ENCODE peak calls at places on chromosomes 11 and 22, in six cellular contexts. One of them, this sample, is unnamed.

GRCh38 chr11:9313648-9314290 is 624 bp downstream of the TMEM41B start:
- DNase-seq in heart right ventricle: no peak
- DNase-seq in lower lobe of right lung: no peak
- DNase-seq in GM12878: no peak
- DNase-seq in fibroblast of pulmonary artery: peak; percentile 11
- DNase-seq in kidney: no peak
- DNase-seq in this sample: peak; percentile 9

GRCh38 chr11:1682225-1682901 is 14.6 kb upstream of the KRTAP5-6 start:
- DNase-seq in heart right ventricle: no peak
- DNase-seq in lower lobe of right lung: peak; percentile 6
- DNase-seq in GM12878: no peak
- DNase-seq in fibroblast of pulmonary artery: no peak
- DNase-seq in kidney: no peak
- DNase-seq in this sample: no peak

GRCh38 chr22:46827072-46827780 is 64.8 kb downstream of the TBC1D22A start:
- DNase-seq in heart right ventricle: no peak
- DNase-seq in lower lobe of right lung: no peak
- DNase-seq in GM12878: no peak
- DNase-seq in fibroblast of pulmonary artery: no peak
- DNase-seq in kidney: no peak
- DNase-seq in this sample: no peak

GRCh38 chr22:49203091-49203862 is 624.4 kb downstream of the BRD1 start:
- DNase-seq in heart right ventricle: no peak
- DNase-seq in lower lobe of right lung: peak; percentile 24
- DNase-seq in GM12878: no peak
- DNase-seq in fibroblast of pulmonary artery: no peak
- DNase-seq in kidney: peak; percentile 45
- DNase-seq in this sample: no peak

GRCh38 chr22:36977401-36977861 is 41.8 kb downstream of the TST start:
- DNase-seq in heart right ventricle: peak; percentile 36
- DNase-seq in lower lobe of right lung: peak; percentile 81
- DNase-seq in GM12878: peak; percentile 28
- DNase-seq in fibroblast of pulmonary artery: no peak
- DNase-seq in kidney: peak; percentile 87
- DNase-seq in this sample: peak; percentile 25

GRCh38 chr11:22304337-22304961 is 33.7 kb upstream of the SLC17A6 start:
- DNase-seq in heart right ventricle: no peak
- DNase-seq in lower lobe of right lung: no peak
- DNase-seq in GM12878: no peak
- DNase-seq in fibroblast of pulmonary artery: peak; percentile 54
- DNase-seq in kidney: no peak
- DNase-seq in this sample: peak; percentile 48

GRCh38 chr22:24191381-24191841 is 10.1 kb downstream of the SUSD2 start:
- DNase-seq in heart right ventricle: no peak
- DNase-seq in lower lobe of right lung: no peak
- DNase-seq in GM12878: no peak
- DNase-seq in fibroblast of pulmonary artery: no peak
- DNase-seq in kidney: peak; percentile 65
- DNase-seq in this sample: no peak

GRCh38 chr11:7538466-7539454 is 25.0 kb downstream of the PPFIBP2 start:
- DNase-seq in heart right ventricle: no peak
- DNase-seq in lower lobe of right lung: no peak
- DNase-seq in GM12878: no peak
- DNase-seq in fibroblast of pulmonary artery: no peak
- DNase-seq in kidney: no peak
- DNase-seq in this sample: peak; percentile 41

GRCh38 chr22:43996170-43996980 is 27.7 kb upstream of the PARVB start:
- DNase-seq in heart right ventricle: peak; percentile 59
- DNase-seq in lower lobe of right lung: peak; percentile 83
- DNase-seq in GM12878: peak; percentile 30
- DNase-seq in fibroblast of pulmonary artery: no peak
- DNase-seq in kidney: peak; percentile 86
- DNase-seq in this sample: no peak

GRCh38 chr22:35102663-35103062 is 36.7 kb downstream of the ISX start:
- DNase-seq in heart right ventricle: no peak
- DNase-seq in lower lobe of right lung: peak; percentile 48
- DNase-seq in GM12878: no peak
- DNase-seq in fibroblast of pulmonary artery: peak; percentile 2
- DNase-seq in kidney: no peak
- DNase-seq in this sample: peak; percentile 8

GRCh38 chr11:68206211-68206610 is 6.9 kb downstream of the KMT5B start:
- DNase-seq in heart right ventricle: no peak
- DNase-seq in lower lobe of right lung: no peak
- DNase-seq in GM12878: no peak
- DNase-seq in fibroblast of pulmonary artery: peak; percentile 79
- DNase-seq in kidney: no peak
- DNase-seq in this sample: peak; percentile 67

GRCh38 chr22:37808294-37808657 is 542 bp downstream of the GCAT start:
- DNase-seq in heart right ventricle: no peak
- DNase-seq in lower lobe of right lung: no peak
- DNase-seq in GM12878: no peak
- DNase-seq in fibroblast of pulmonary artery: peak; percentile 48
- DNase-seq in kidney: no peak
- DNase-seq in this sample: no peak

GRCh38 chr11:117997436-117998200 is 11.4 kb downstream of the IL10RA start:
- DNase-seq in heart right ventricle: no peak
- DNase-seq in lower lobe of right lung: peak; percentile 14
- DNase-seq in GM12878: no peak
- DNase-seq in fibroblast of pulmonary artery: no peak
- DNase-seq in kidney: no peak
- DNase-seq in this sample: no peak

GRCh38 chr22:40178417-40179409 is 988 bp downstream of the TNRC6B start:
- DNase-seq in heart right ventricle: no peak
- DNase-seq in lower lobe of right lung: no peak
- DNase-seq in GM12878: no peak
- DNase-seq in fibroblast of pulmonary artery: peak; percentile 58
- DNase-seq in kidney: no peak
- DNase-seq in this sample: peak; percentile 55

GRCh38 chr11:41099654-41100053 is 359.8 kb downstream of the LRRC4C start:
- DNase-seq in heart right ventricle: no peak
- DNase-seq in lower lobe of right lung: no peak
- DNase-seq in GM12878: no peak
- DNase-seq in fibroblast of pulmonary artery: no peak
- DNase-seq in kidney: no peak
- DNase-seq in this sample: no peak

GRCh38 chr11:93652161-93652597 is 9.3 kb upstream of the CEP295 start:
- DNase-seq in heart right ventricle: peak; percentile 30
- DNase-seq in lower lobe of right lung: no peak
- DNase-seq in GM12878: no peak
- DNase-seq in fibroblast of pulmonary artery: peak; percentile 66
- DNase-seq in kidney: no peak
- DNase-seq in this sample: peak; percentile 52

GRCh38 chr22:49347376-49347775 is 480.3 kb downstream of the BRD1 start:
- DNase-seq in heart right ventricle: no peak
- DNase-seq in lower lobe of right lung: peak; percentile 8
- DNase-seq in GM12878: no peak
- DNase-seq in fibroblast of pulmonary artery: no peak
- DNase-seq in kidney: peak; percentile 42
- DNase-seq in this sample: no peak

GRCh38 chr11:2302844-2303626 is 1.2 kb downstream of the TSPAN32 start:
- DNase-seq in heart right ventricle: peak; percentile 77
- DNase-seq in lower lobe of right lung: peak; percentile 73
- DNase-seq in GM12878: no peak
- DNase-seq in fibroblast of pulmonary artery: no peak
- DNase-seq in kidney: peak; percentile 71
- DNase-seq in this sample: no peak

GRCh38 chr11:134181707-134182106 is 42.1 kb downstream of the NCAPD3 start:
- DNase-seq in heart right ventricle: peak; percentile 24
- DNase-seq in lower lobe of right lung: no peak
- DNase-seq in GM12878: no peak
- DNase-seq in fibroblast of pulmonary artery: peak; percentile 4
- DNase-seq in kidney: no peak
- DNase-seq in this sample: peak; percentile 69

GRCh38 chr22:21778705-21779363 is 43.2 kb upstream of the YPEL1 start:
- DNase-seq in heart right ventricle: no peak
- DNase-seq in lower lobe of right lung: no peak
- DNase-seq in GM12878: no peak
- DNase-seq in fibroblast of pulmonary artery: peak; percentile 65
- DNase-seq in kidney: no peak
- DNase-seq in this sample: peak; percentile 78

GRCh38 chr11:27451528-27451927 is 21.1 kb downstream of the LGR4 start:
- DNase-seq in heart right ventricle: no peak
- DNase-seq in lower lobe of right lung: no peak
- DNase-seq in GM12878: no peak
- DNase-seq in fibroblast of pulmonary artery: no peak
- DNase-seq in kidney: no peak
- DNase-seq in this sample: peak; percentile 64

GRCh38 chr22:46738961-46739870 is 1.2 kb upstream of the CERK start:
- DNase-seq in heart right ventricle: no peak
- DNase-seq in lower lobe of right lung: no peak
- DNase-seq in GM12878: no peak
- DNase-seq in fibroblast of pulmonary artery: peak; percentile 64
- DNase-seq in kidney: peak; percentile 78
- DNase-seq in this sample: peak; percentile 50

GRCh38 chr11:35525501-35526175 is at the start of gene PAMR1:
- DNase-seq in heart right ventricle: peak; percentile 34
- DNase-seq in lower lobe of right lung: peak; percentile 45
- DNase-seq in GM12878: no peak
- DNase-seq in fibroblast of pulmonary artery: peak; percentile 80
- DNase-seq in kidney: peak; percentile 85
- DNase-seq in this sample: peak; percentile 77

GRCh38 chr11:71563401-71563800 is 2.0 kb upstream of the KRTAP5-10 start:
- DNase-seq in heart right ventricle: no peak
- DNase-seq in lower lobe of right lung: no peak
- DNase-seq in GM12878: no peak
- DNase-seq in fibroblast of pulmonary artery: peak; percentile 55
- DNase-seq in kidney: no peak
- DNase-seq in this sample: peak; percentile 50

GRCh38 chr11:64687204-64687603 is 35.8 kb downstream of the NRXN2 start:
- DNase-seq in heart right ventricle: peak; percentile 38
- DNase-seq in lower lobe of right lung: no peak
- DNase-seq in GM12878: no peak
- DNase-seq in fibroblast of pulmonary artery: no peak
- DNase-seq in kidney: peak; percentile 74
- DNase-seq in this sample: no peak

GRCh38 chr22:26889794-26890193 is 232.4 kb downstream of the MIAT start:
- DNase-seq in heart right ventricle: no peak
- DNase-seq in lower lobe of right lung: no peak
- DNase-seq in GM12878: no peak
- DNase-seq in fibroblast of pulmonary artery: no peak
- DNase-seq in kidney: no peak
- DNase-seq in this sample: peak; percentile 21

GRCh38 chr11:107157146-107157808 is 139.0 kb upstream of the GUCY1A2 start:
- DNase-seq in heart right ventricle: no peak
- DNase-seq in lower lobe of right lung: no peak
- DNase-seq in GM12878: no peak
- DNase-seq in fibroblast of pulmonary artery: no peak
- DNase-seq in kidney: no peak
- DNase-seq in this sample: no peak
- TF ChIP-seq CTCF in heart right ventricle: no peak
- TF ChIP-seq CTCF in lower lobe of right lung: no peak
- TF ChIP-seq CTCF in GM12878: no peak
- TF ChIP-seq CTCF in fibroblast of pulmonary artery: no peak
- TF ChIP-seq CTCF in kidney: no peak
- TF ChIP-seq CTCF in this sample: no peak

DNA sequence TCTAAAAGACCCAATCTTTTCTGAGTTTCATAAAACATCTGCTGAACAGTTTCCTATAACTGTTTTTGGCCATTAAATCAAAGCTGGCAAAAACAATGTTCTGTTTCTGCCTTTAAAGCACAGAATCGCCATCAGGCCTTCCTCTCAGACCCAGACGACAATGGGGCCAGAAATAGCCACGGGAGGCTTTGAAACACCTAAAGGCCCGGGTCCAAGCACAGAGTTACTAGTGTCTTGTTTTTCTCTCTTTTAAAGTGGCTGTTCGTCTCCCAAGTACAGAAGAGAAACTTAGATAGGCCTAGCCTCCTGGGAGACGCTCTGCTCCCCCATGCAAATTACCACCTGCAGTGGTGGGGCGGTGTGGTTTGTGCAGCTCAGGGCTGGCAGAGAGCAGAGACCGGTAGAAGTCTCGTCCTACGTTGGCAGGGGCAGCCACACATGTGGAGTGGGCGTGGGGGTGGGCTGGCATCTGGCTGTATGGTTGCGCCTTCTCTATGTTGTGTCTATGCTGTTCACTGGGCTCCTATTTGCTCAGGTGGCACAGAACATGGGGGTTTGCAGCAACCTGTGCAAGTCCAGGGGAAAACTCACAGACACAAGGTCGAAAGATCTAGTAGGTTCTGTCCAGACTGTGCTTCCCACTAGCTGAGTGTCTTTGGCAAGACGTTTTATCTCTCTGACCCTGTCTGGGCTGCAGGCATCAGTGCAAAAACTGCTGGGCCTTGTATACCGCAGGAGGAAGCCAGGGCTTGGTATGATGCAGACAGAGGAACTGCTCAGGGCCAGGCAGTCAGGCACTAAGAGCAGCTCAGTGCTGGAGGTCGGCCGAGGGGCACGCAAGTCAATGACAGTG is 23.6 kb upstream of the ETS1 start:
- DNase-seq in heart right ventricle: peak; percentile 63
- DNase-seq in lower lobe of right lung: no peak
- DNase-seq in GM12878: peak; percentile 93
- DNase-seq in fibroblast of pulmonary artery: no peak
- DNase-seq in kidney: no peak
- DNase-seq in this sample: no peak
- H3K4me3 ChIP-seq in heart right ventricle: no peak overlapping the region
- H3K4me3 ChIP-seq in lower lobe of right lung: no peak overlapping the region
- H3K4me3 ChIP-seq in GM12878: peak overlapping the region; percentile 55
- H3K4me3 ChIP-seq in fibroblast of pulmonary artery: no peak overlapping the region
- H3K4me3 ChIP-seq in kidney: no peak overlapping the region
- H3K4me3 ChIP-seq in this sample: no peak overlapping the region

DNA sequence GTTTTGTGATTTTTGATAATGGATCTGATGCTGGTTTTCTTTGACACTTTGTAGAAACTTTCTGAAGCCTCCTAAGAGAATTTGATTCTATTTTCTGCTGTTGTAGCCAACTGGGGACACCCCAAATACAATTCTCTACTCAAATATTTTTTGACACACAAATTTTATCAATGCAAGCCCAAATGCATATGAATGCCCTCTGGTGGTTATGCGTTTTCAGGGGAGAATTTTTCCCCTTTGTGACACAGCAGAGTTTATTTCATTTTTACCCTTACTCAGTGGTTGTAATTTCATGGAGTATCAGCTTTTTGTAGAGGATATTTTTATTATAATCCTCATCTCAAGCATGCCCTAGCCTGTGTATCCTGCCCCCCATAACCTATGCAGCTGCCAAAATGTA is 44.7 kb upstream of the MTMR2 start:
- DNase-seq in heart right ventricle: no peak
- DNase-seq in lower lobe of right lung: no peak
- DNase-seq in GM12878: no peak
- DNase-seq in fibroblast of pulmonary artery: peak; percentile 27
- DNase-seq in kidney: no peak
- DNase-seq in this sample: no peak
- TF ChIP-seq CTCF in heart right ventricle: no peak
- TF ChIP-seq CTCF in lower lobe of right lung: no peak
- TF ChIP-seq CTCF in GM12878: peak; percentile 24
- TF ChIP-seq CTCF in fibroblast of pulmonary artery: peak; percentile 45
- TF ChIP-seq CTCF in kidney: peak; percentile 2
- TF ChIP-seq CTCF in this sample: peak; percentile 44

DNA sequence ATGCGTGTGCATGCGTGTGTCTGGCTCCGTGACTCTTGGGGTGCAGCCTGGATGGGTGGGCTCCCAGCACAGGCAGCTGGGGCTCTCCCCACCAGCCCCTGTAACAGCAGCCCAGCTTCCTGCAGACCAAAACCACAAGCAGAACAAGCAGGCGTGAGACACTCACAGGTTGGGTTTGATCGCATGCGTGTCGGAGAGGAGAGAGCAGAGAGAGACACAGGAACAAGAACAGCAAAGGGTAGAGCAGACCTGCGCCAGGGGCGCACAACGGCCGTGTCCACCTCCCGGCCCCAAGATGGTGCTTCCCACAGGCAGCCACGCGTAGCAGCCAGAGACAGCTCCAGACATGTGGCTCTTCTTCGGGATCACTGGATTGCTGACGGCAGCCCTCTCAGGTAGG is at the start of gene CD6:
- DNase-seq in heart right ventricle: no peak
- DNase-seq in lower lobe of right lung: no peak
- DNase-seq in GM12878: no peak
- DNase-seq in fibroblast of pulmonary artery: no peak
- DNase-seq in kidney: no peak
- DNase-seq in this sample: no peak
- H3K4me3 ChIP-seq in heart right ventricle: no peak within 1 kb of the TSS
- H3K4me3 ChIP-seq in lower lobe of right lung: peak within 1 kb of the TSS; percentile 36
- H3K4me3 ChIP-seq in GM12878: no peak within 1 kb of the TSS
- H3K4me3 ChIP-seq in fibroblast of pulmonary artery: no peak within 1 kb of the TSS
- H3K4me3 ChIP-seq in kidney: no peak within 1 kb of the TSS
- H3K4me3 ChIP-seq in this sample: no peak within 1 kb of the TSS

This sample was measured in AG10803.